ENCODE peak calls at places on chromosomes 1 and 21, in four cellular contexts. N, F, Z and Y are unnamed samples.

GRCh38 chr1:1421907-1422464 is 910 bp upstream of the ANKRD65 start:
- DNase-seq in N (no peak), F (peak), Z (no peak), Y (no peak)

GRCh38 chr1:17696417-17697301 is 58.5 kb upstream of the ACTL8 start:
- DNase-seq in Z (peak), N (no peak), F (no peak), Y (no peak)

GRCh38 chr1:93908394-93909145 is 660 bp downstream of the GCLM start:
- DNase-seq in Z (peak), N (peak), F (peak), Y (peak)

GRCh38 chr1:3359346-3360157 is 94.9 kb upstream of the ARHGEF16 start:
- DNase-seq in N (no peak), Z (no peak), F (no peak), Y (no peak)

GRCh38 chr1:180213401-180214177 is 16.5 kb upstream of the LHX4 start:
- DNase-seq in Z (no peak), N (peak), F (no peak), Y (no peak)

GRCh38 chr1:155938220-155938627 is 3.2 kb upstream of the RXFP4 start:
- DNase-seq in Z (no peak), N (no peak), F (no peak), Y (peak)

GRCh38 chr1:46394108-46394871 is at the start of gene FAAH:
- DNase-seq in N (peak), Z (peak), F (peak), Y (peak)

GRCh38 chr1:53585565-53585964 is 126.4 kb downstream of the DMRTB1 start:
- DNase-seq in N (no peak), Z (peak), F (no peak), Y (no peak)

GRCh38 chr1:116667577-116668105 is at the start of gene IGSF3:
- DNase-seq in Z (peak), N (peak), F (peak), Y (peak)

GRCh38 chr1:233359431-233359830 is 31.9 kb downstream of the MAP3K21 start:
- DNase-seq in Z (no peak), F (no peak), N (no peak), Y (no peak)

GRCh38 chr1:1594602-1594981 is 5.3 kb downstream of the FNDC10 start:
- DNase-seq in F (no peak), Z (no peak), N (no peak), Y (no peak)

GRCh38 chr1:112849425-112849966 is 106.5 kb downstream of the SLC16A1 start:
- DNase-seq in N (no peak), Z (no peak), F (no peak), Y (no peak)

GRCh38 chr1:17735340-17735739 is 19.8 kb upstream of the ACTL8 start:
- DNase-seq in N (no peak), F (no peak), Z (no peak), Y (no peak)

GRCh38 chr1:12469990-12470389 is 148.0 kb downstream of the DHRS3 start:
- DNase-seq in Z (no peak), F (no peak), N (no peak), Y (no peak)

GRCh38 chr1:64000021-64000420 is 203.4 kb upstream of the UBE2U start:
- DNase-seq in N (no peak), F (no peak), Z (no peak), Y (no peak)

GRCh38 chr1:110201157-110201825 is 8.8 kb upstream of the KCNC4 start:
- DNase-seq in Z (no peak), F (no peak), N (no peak), Y (no peak)

GRCh38 chr1:241918879-241919278 is 38.7 kb upstream of the BECN2 start:
- DNase-seq in N (no peak), F (no peak), Z (no peak), Y (no peak)

GRCh38 chr1:25519624-25520023 is 23.8 kb upstream of the LDLRAP1 start:
- DNase-seq in F (no peak), Z (no peak), N (no peak), Y (no peak)

GRCh38 chr1:77407738-77408375 is 126.0 kb downstream of the AK5 start:
- DNase-seq in N (no peak), Z (no peak), F (no peak), Y (no peak)

GRCh38 chr1:215567491-215568286 is 585 bp downstream of the KCTD3 start:
- DNase-seq in N (peak), Z (peak), F (peak), Y (peak)

GRCh38 chr1:43505077-43505780 is 25.5 kb upstream of the PTPRF start:
- DNase-seq in F (no peak), Z (no peak), N (no peak), Y (no peak)

GRCh38 chr21:42174173-42174572 is 44.8 kb upstream of the ABCG1 start:
- DNase-seq in Z (no peak), F (no peak), N (no peak), Y (no peak)

GRCh38 chr21:46083271-46084040 is 14.5 kb upstream of the COL6A2 start:
- DNase-seq in F (peak), N (no peak), Z (peak), Y (no peak)

GRCh38 chr1:246784621-246785535 is 60.7 kb downstream of the SCCPDH start:
- DNase-seq in F (no peak), Z (no peak), N (no peak), Y (no peak)